ENCODE peak calls at places on chromosomes 13 and 19, in four cellular contexts. O is GM12891, I is GM12878, R is K562. X is an unnamed sample.

GRCh38 chr13:94950303-94950702 is 238.0 kb upstream of the SOX21 start:
- DNase-seq in O (no peak), I (no peak), R (no peak), X (no peak)

GRCh38 chr19:36665832-36666231 is 805 bp downstream of the ZNF461 start:
- DNase-seq in O (no peak), I (no peak), R (no peak), X (no peak)

GRCh38 chr19:45468159-45468651 is 409 bp downstream of the FOSB start:
- DNase-seq in O (no peak), I (no peak), R (no peak), X (peak)

GRCh38 chr13:105820415-105820814 is 715.0 kb downstream of the EFNB2 start:
- DNase-seq in O (no peak), I (no peak), R (no peak), X (no peak)

GRCh38 chr19:38932425-38933179 is 1.9 kb downstream of the MRPS12 start:
- DNase-seq in O (no peak), I (no peak), R (peak), X (peak)

GRCh38 chr13:40456397-40456958 is 210.0 kb downstream of the FOXO1 start:
- DNase-seq in O (no peak), I (no peak), R (no peak), X (no peak)

GRCh38 chr13:52085416-52085815 is 43.5 kb downstream of the NEK5 start:
- DNase-seq in O (no peak), I (no peak), R (no peak), X (no peak)

GRCh38 chr13:41811588-41812021 is 149.3 kb downstream of the VWA8 start:
- DNase-seq in O (no peak), I (peak), R (no peak), X (no peak)

GRCh38 chr19:21922276-21922675 is 86.3 kb upstream of the ZNF43 start:
- DNase-seq in O (no peak), I (no peak), R (no peak), X (no peak)

GRCh38 chr19:17947815-17948473 is 15.1 kb downstream of the CCDC124 start:
- DNase-seq in O (peak), I (no peak), R (peak), X (peak)

GRCh38 chr19:3575260-3575741 is 2.6 kb downstream of the HMG20B start:
- DNase-seq in O (no peak), I (no peak), R (no peak), X (peak)
- TF ChIP-seq SPI1 in O (no peak), I (no peak), R (no peak), X (no peak)

DNA sequence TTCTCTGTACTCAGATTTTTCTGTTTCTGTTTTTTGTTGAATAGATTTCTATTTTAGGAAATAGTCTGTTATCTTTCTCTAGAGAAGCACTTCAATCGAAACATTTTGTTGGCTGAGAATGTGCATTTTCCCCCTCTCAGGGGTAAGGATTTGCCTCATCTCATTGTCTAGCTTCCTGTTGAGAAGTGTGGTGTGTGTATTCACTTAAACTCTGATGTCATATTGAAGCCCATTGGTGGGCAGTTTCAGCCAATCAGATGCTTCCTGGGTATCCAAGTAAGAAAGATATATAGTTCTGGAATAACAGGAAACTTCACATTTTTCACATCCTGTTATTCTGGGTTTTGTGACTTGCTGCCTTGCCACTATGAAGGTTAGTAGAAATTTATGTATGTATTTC is 87.6 kb downstream of the ARHGEF7 start:
- DNase-seq in O (peak), I (no peak), R (peak), X (no peak)
- TF ChIP-seq SPI1 in O (no peak), I (no peak), R (no peak), X (no peak)

GRCh38 chr19:40962460-40962961 is 28.6 kb upstream of the CYP2B6 start:
- DNase-seq in O (no peak), I (no peak), R (no peak), X (no peak)

GRCh38 chr19:40960780-40961179 is 30.3 kb upstream of the CYP2B6 start:
- DNase-seq in O (no peak), I (no peak), R (no peak), X (no peak)

GRCh38 chr19:40954573-40954972 is 36.5 kb upstream of the CYP2B6 start:
- DNase-seq in O (no peak), I (no peak), R (no peak), X (no peak)

GRCh38 chr19:40959338-40959737 is 31.7 kb upstream of the CYP2B6 start:
- DNase-seq in O (no peak), I (no peak), R (no peak), X (no peak)

DNA sequence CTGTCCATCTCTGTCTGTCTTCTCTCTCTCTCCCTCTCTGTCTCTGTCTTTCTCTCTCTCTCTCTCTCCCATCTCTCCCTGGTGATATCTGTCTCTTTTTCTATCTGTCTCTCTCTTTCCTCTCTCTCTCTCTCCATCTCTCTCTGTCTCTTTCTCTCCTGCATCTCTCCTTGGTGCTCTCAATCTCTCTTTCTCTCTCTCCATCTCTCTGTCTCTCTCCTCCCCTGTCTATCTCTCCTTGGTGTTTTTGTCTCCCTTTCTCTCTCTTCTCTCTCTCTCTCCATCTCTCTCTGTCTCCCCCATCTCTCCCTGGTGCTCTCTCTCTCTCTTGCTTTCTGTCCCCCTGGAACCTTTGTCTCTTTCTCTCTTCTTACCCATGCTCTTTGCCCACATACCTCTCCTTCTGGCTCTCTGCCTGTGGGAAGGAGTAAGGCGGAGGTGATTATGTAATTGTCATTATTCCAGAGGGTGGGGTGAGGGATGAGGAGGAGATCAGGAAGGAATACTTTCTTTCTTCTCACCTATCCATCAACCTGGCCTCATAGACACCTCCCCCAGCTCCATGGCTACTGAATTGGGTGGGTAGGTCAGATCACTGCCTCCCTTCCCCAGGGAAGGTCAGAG is 30.9 kb upstream of the CYP2B6 start:
- DNase-seq in O (no peak), I (no peak), R (no peak), X (no peak)
- TF ChIP-seq SPI1 in O (no peak), I (no peak), R (no peak), X (no peak)

DNA sequence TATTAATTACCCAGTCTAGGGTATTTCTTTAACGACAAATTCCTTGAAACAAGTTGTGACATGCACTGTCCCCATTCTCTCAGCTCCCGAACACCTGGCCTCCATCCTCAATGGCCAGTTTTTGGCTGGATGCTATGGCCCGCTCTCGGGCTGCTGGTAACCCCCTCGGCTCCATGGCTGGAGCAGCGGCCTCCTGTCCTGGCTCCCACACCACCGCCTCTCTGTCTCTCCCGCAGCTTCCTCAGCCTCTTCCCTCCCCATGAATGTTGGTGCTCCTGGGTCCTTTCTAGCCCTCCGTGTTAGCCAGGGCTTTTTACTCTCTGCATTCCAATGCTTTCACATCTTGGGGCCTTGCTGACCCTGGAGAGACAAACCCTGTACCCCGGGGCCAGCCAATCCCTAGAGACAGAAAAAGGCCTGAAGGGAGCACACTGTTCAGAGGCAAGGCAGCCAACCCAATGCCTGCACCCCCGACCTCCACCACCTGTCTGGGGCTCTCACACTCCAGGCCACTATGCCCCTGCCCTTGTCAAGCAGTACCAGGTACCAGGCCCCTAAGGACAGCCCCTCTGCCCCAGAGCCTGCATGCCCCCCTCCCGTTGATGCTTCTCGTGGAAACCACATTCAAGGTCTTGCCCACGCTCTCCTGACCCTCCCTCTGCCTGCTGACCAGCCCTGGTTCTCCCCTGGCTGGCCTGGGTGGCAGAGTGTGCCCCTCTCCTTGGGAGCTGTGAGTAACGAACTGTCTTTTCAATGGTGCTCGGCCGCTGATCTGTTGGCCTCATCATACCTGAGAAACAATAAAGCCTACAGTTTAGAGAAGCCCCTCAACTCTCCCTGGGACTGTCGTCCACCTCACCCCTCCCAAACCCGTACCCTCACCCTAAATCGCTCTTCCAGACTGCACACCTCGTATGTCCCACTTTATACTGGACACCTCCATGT is 86.9 kb upstream of the GPR183 start:
- DNase-seq in O (no peak), I (no peak), R (no peak), X (no peak)
- TF ChIP-seq SPI1 in O (no peak), I (no peak), R (no peak), X (no peak)

X was measured in HL-60.